ENCODE peak calls at places on chromosomes 4 and X, in five cellular contexts. One of them, this sample, is unnamed.

GRCh38 chrX:11416600-11416999 is 123.4 kb downstream of the AMELX start:
- DNase-seq in SJSA1: no peak
- DNase-seq in heart left ventricle: no peak
- DNase-seq in right atrium auricular region: no peak
- DNase-seq in SJCRH30: no peak
- DNase-seq in this sample: no peak

GRCh38 chr4:138030375-138030774 is 211.8 kb downstream of the SLC7A11 start:
- DNase-seq in SJSA1: no peak
- DNase-seq in heart left ventricle: no peak
- DNase-seq in right atrium auricular region: no peak
- DNase-seq in SJCRH30: no peak
- DNase-seq in this sample: no peak

GRCh38 chr4:168634276-168634802 is 137.5 kb downstream of the PALLD start:
- DNase-seq in SJSA1: peak; percentile 97
- DNase-seq in heart left ventricle: no peak
- DNase-seq in right atrium auricular region: no peak
- DNase-seq in SJCRH30: peak; percentile 97
- DNase-seq in this sample: no peak

GRCh38 chr4:151486166-151486565 is 77.2 kb downstream of the FHIP1A start:
- DNase-seq in right atrium auricular region: no peak
- DNase-seq in heart left ventricle: no peak
- DNase-seq in SJSA1: no peak
- DNase-seq in SJCRH30: no peak
- DNase-seq in this sample: no peak

GRCh38 chrX:70960728-70961127 is 29.8 kb upstream of the SLC7A3 start:
- DNase-seq in right atrium auricular region: no peak
- DNase-seq in SJCRH30: peak; percentile 45
- DNase-seq in heart left ventricle: no peak
- DNase-seq in SJSA1: no peak
- DNase-seq in this sample: no peak

GRCh38 chr4:7909966-7910720 is 29.5 kb downstream of the AFAP1 start:
- DNase-seq in SJCRH30: no peak
- DNase-seq in SJSA1: no peak
- DNase-seq in right atrium auricular region: no peak
- DNase-seq in heart left ventricle: no peak
- DNase-seq in this sample: no peak

GRCh38 chrX:42195506-42195905 is 272.2 kb upstream of the CASK start:
- DNase-seq in SJSA1: no peak
- DNase-seq in right atrium auricular region: no peak
- DNase-seq in SJCRH30: no peak
- DNase-seq in heart left ventricle: no peak
- DNase-seq in this sample: no peak

GRCh38 chr4:139849219-139849618 is 183.6 kb downstream of the MGST2 start:
- DNase-seq in SJCRH30: no peak
- DNase-seq in heart left ventricle: no peak
- DNase-seq in SJSA1: no peak
- DNase-seq in right atrium auricular region: no peak
- DNase-seq in this sample: no peak

GRCh38 chr4:150206265-150206664 is 128.0 kb downstream of the DCLK2 start:
- DNase-seq in SJSA1: no peak
- DNase-seq in SJCRH30: peak; percentile 78
- DNase-seq in right atrium auricular region: no peak
- DNase-seq in heart left ventricle: no peak
- DNase-seq in this sample: no peak

GRCh38 chr4:93710101-93710846 is 118.3 kb upstream of the ATOH1 start:
- DNase-seq in SJSA1: no peak
- DNase-seq in SJCRH30: peak; percentile 62
- DNase-seq in right atrium auricular region: no peak
- DNase-seq in heart left ventricle: no peak
- DNase-seq in this sample: no peak

GRCh38 chr4:185839204-185839712 is 27.3 kb upstream of the SORBS2 start:
- DNase-seq in right atrium auricular region: no peak
- DNase-seq in SJCRH30: peak; percentile 43
- DNase-seq in SJSA1: peak; percentile 96
- DNase-seq in heart left ventricle: peak; percentile 68
- DNase-seq in this sample: peak; percentile 23

GRCh38 chr4:69894221-69894620 is 34.3 kb upstream of the SULT1E1 start:
- DNase-seq in SJCRH30: no peak
- DNase-seq in SJSA1: no peak
- DNase-seq in heart left ventricle: no peak
- DNase-seq in right atrium auricular region: no peak
- DNase-seq in this sample: no peak

GRCh38 chr4:138611721-138612120 is 369.6 kb upstream of the SLC7A11 start:
- DNase-seq in SJSA1: no peak
- DNase-seq in SJCRH30: peak; percentile 39
- DNase-seq in right atrium auricular region: no peak
- DNase-seq in heart left ventricle: no peak
- DNase-seq in this sample: no peak

GRCh38 chr4:60847614-60848013 is 352.5 kb upstream of the ADGRL3 start:
- DNase-seq in heart left ventricle: no peak
- DNase-seq in SJSA1: no peak
- DNase-seq in SJCRH30: no peak
- DNase-seq in right atrium auricular region: no peak
- DNase-seq in this sample: no peak

DNA sequence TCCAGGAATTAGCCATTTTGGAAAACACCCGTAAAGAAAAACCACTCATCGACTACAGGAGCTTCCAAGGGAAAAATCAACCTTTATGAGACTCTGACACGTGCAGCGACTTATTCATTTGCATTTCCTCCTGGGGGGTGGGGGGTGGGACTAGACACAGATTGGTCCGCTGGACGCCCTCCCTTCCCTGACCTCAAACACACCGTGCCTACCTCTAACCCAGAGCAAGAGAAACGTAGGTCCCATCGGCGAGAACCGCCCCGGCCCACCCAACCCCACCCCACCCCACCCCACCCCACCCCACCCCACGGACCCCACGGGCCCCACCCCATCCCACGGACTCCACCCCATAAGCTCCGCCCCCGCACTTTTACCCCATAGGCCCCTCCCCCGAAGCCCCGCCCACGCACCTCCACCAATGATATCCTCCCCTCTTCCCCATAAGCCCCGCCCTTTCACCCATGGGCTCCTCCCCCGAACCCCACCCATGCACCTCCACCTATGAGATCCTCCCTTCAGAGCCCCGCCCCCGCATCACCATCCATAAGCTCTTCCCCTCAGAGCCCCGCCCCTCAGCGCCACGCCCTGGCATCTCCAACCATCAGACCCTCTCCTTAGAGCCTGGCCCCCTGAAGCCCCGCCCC is 1.1 kb downstream of the GTPBP6 start:
- DNase-seq in SJSA1: no peak
- DNase-seq in SJCRH30: no peak
- DNase-seq in right atrium auricular region: no peak
- DNase-seq in heart left ventricle: no peak
- DNase-seq in this sample: no peak
- H3K27ac ChIP-seq in SJSA1: no peak overlapping the region
- H3K27ac ChIP-seq in SJCRH30: no peak overlapping the region
- H3K27ac ChIP-seq in right atrium auricular region: peak overlapping the region; percentile 92
- H3K27ac ChIP-seq in heart left ventricle: no peak overlapping the region
- H3K27ac ChIP-seq in this sample: peak overlapping the region; percentile 94

GRCh38 chr4:107997794-107998193 is 8.1 kb downstream of the HADH start:
- DNase-seq in SJSA1: no peak
- DNase-seq in SJCRH30: no peak
- DNase-seq in right atrium auricular region: no peak
- DNase-seq in heart left ventricle: no peak
- DNase-seq in this sample: no peak
- H3K27ac ChIP-seq in SJSA1: peak overlapping the region; percentile 26
- H3K27ac ChIP-seq in SJCRH30: no peak overlapping the region
- H3K27ac ChIP-seq in right atrium auricular region: peak overlapping the region; percentile 94
- H3K27ac ChIP-seq in heart left ventricle: peak overlapping the region; percentile 72
- H3K27ac ChIP-seq in this sample: no peak overlapping the region

GRCh38 chrX:108033890-108034289 is 11.0 kb upstream of the VSIG1 start:
- DNase-seq in heart left ventricle: no peak
- DNase-seq in right atrium auricular region: no peak
- DNase-seq in SJSA1: no peak
- DNase-seq in SJCRH30: no peak
- DNase-seq in this sample: no peak

GRCh38 chrX:108034725-108035124 is 10.1 kb upstream of the VSIG1 start:
- DNase-seq in SJSA1: no peak
- DNase-seq in right atrium auricular region: no peak
- DNase-seq in SJCRH30: no peak
- DNase-seq in heart left ventricle: no peak
- DNase-seq in this sample: no peak

GRCh38 chrX:108036298-108036973 is 8.4 kb upstream of the VSIG1 start:
- DNase-seq in SJSA1: peak; percentile 56
- DNase-seq in right atrium auricular region: no peak
- DNase-seq in heart left ventricle: no peak
- DNase-seq in SJCRH30: no peak
- DNase-seq in this sample: peak; percentile 33

GRCh38 chrX:108029928-108030711 is 14.7 kb upstream of the VSIG1 start:
- DNase-seq in heart left ventricle: no peak
- DNase-seq in SJCRH30: no peak
- DNase-seq in SJSA1: no peak
- DNase-seq in right atrium auricular region: no peak
- DNase-seq in this sample: no peak

GRCh38 chrX:108032944-108033343 is 11.9 kb upstream of the VSIG1 start:
- DNase-seq in SJSA1: no peak
- DNase-seq in heart left ventricle: no peak
- DNase-seq in right atrium auricular region: no peak
- DNase-seq in SJCRH30: no peak
- DNase-seq in this sample: no peak
- H3K27ac ChIP-seq in SJSA1: no peak overlapping the region
- H3K27ac ChIP-seq in heart left ventricle: no peak overlapping the region
- H3K27ac ChIP-seq in right atrium auricular region: no peak overlapping the region
- H3K27ac ChIP-seq in SJCRH30: no peak overlapping the region
- H3K27ac ChIP-seq in this sample: no peak overlapping the region

DNA sequence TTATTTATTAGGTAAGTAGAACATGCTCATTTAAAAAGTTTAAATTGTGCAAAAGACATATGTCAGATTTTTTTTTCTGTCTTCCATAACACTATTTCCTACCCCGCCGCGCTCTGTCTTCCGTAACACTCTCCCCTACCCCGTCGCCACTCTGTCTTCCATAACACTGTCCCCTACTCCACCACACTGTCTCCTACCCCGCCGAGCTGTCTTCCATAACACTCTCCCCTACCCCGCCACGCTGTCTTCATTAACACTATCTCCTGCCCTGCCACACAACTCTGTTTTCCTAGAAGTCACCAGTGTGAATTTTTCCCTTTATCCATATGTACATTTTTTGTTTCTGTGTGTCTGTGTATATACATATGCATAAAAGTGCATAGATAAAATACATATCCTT is 4.4 kb downstream of the MSMO1 start:
- DNase-seq in SJSA1: no peak
- DNase-seq in right atrium auricular region: no peak
- DNase-seq in heart left ventricle: no peak
- DNase-seq in SJCRH30: no peak
- DNase-seq in this sample: no peak
- H3K27ac ChIP-seq in SJSA1: no peak overlapping the region
- H3K27ac ChIP-seq in right atrium auricular region: no peak overlapping the region
- H3K27ac ChIP-seq in heart left ventricle: no peak overlapping the region
- H3K27ac ChIP-seq in SJCRH30: no peak overlapping the region
- H3K27ac ChIP-seq in this sample: no peak overlapping the region